ENCODE peak calls at places on chromosomes 5 and 9, in six cellular contexts. One of them, this sample, is unnamed.

GRCh38 chr5:173785866-173786265 is 102.3 kb upstream of the CPEB4 start:
- DNase-seq in hepatocyte: no peak
- DNase-seq in K562: no peak
- DNase-seq in PC-9: no peak
- DNase-seq in H1: no peak
- DNase-seq in HCT116: no peak
- DNase-seq in this sample: no peak

GRCh38 chr5:65262094-65262493 is 219.6 kb downstream of the ADAMTS6 start:
- DNase-seq in K562: peak
- DNase-seq in PC-9: no peak
- DNase-seq in HCT116: no peak
- DNase-seq in H1: no peak
- DNase-seq in hepatocyte: no peak
- DNase-seq in this sample: no peak

GRCh38 chr5:95261369-95262175 is 23.3 kb downstream of the MCTP1 start:
- DNase-seq in hepatocyte: peak
- DNase-seq in HCT116: no peak
- DNase-seq in PC-9: no peak
- DNase-seq in H1: no peak
- DNase-seq in K562: peak
- DNase-seq in this sample: peak

GRCh38 chr9:20662156-20662555 is 21.9 kb upstream of the FOCAD start:
- DNase-seq in K562: no peak
- DNase-seq in hepatocyte: no peak
- DNase-seq in HCT116: no peak
- DNase-seq in PC-9: no peak
- DNase-seq in H1: no peak
- DNase-seq in this sample: no peak

GRCh38 chr9:2933165-2934095 is 89.5 kb upstream of the PUM3 start:
- DNase-seq in hepatocyte: no peak
- DNase-seq in H1: no peak
- DNase-seq in K562: no peak
- DNase-seq in PC-9: no peak
- DNase-seq in HCT116: no peak
- DNase-seq in this sample: peak

GRCh38 chr9:127159949-127160610 is 37.6 kb upstream of the ANGPTL2 start:
- DNase-seq in H1: no peak
- DNase-seq in hepatocyte: no peak
- DNase-seq in PC-9: no peak
- DNase-seq in HCT116: no peak
- DNase-seq in K562: no peak
- DNase-seq in this sample: no peak

GRCh38 chr5:84378420-84378819 is 6.3 kb downstream of the EDIL3 start:
- DNase-seq in PC-9: no peak
- DNase-seq in H1: no peak
- DNase-seq in K562: no peak
- DNase-seq in hepatocyte: no peak
- DNase-seq in HCT116: no peak
- DNase-seq in this sample: no peak

GRCh38 chr5:145531038-145531734 is 304.0 kb downstream of the PRELID2 start:
- DNase-seq in H1: no peak
- DNase-seq in PC-9: peak
- DNase-seq in hepatocyte: peak
- DNase-seq in HCT116: peak
- DNase-seq in K562: no peak
- DNase-seq in this sample: no peak

GRCh38 chr5:139495644-139496435 is 13.3 kb upstream of the STING1 start:
- DNase-seq in K562: no peak
- DNase-seq in HCT116: no peak
- DNase-seq in hepatocyte: no peak
- DNase-seq in H1: no peak
- DNase-seq in PC-9: peak
- DNase-seq in this sample: no peak

GRCh38 chr5:147671365-147671764 is 111.2 kb downstream of the JAKMIP2 start:
- DNase-seq in H1: no peak
- DNase-seq in HCT116: no peak
- DNase-seq in PC-9: no peak
- DNase-seq in hepatocyte: peak
- DNase-seq in K562: no peak
- DNase-seq in this sample: no peak

GRCh38 chr5:56610093-56610698 is 205.2 kb upstream of the MAP3K1 start:
- DNase-seq in hepatocyte: no peak
- DNase-seq in H1: no peak
- DNase-seq in HCT116: no peak
- DNase-seq in K562: no peak
- DNase-seq in PC-9: no peak
- DNase-seq in this sample: no peak

GRCh38 chr5:94524841-94525697 is 93.3 kb downstream of the KIAA0825 start:
- DNase-seq in hepatocyte: peak
- DNase-seq in H1: no peak
- DNase-seq in K562: peak
- DNase-seq in PC-9: no peak
- DNase-seq in HCT116: peak
- DNase-seq in this sample: peak

GRCh38 chr5:87004101-87004500 is 263.6 kb upstream of the RASA1 start:
- DNase-seq in H1: no peak
- DNase-seq in K562: no peak
- DNase-seq in HCT116: no peak
- DNase-seq in hepatocyte: no peak
- DNase-seq in PC-9: no peak
- DNase-seq in this sample: no peak

DNA sequence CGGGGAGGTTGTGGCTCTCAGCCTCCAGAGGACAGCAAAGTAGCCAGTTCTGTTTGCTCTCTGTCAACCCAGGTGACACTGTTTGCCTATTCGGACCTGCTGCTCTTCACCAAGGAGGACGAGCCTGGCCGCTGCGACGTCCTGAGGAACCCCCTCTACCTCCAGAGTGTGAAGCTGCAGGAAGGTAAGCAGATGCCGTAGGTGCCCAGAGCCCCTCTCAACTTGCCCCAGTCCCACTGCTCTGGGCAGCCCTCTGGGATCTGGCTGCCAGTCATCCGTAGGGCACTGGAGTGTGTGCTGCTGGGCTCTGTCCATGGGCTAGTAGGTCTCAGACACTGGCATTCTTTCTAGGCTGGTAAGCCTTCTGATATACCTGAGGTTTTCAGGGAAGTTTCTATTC is 59.3 kb downstream of the RGS3 start:
- DNase-seq in K562: no peak
- DNase-seq in hepatocyte: no peak
- DNase-seq in HCT116: no peak
- DNase-seq in H1: no peak
- DNase-seq in PC-9: no peak
- DNase-seq in this sample: no peak
- H3K4me3 ChIP-seq in K562: no peak
- H3K4me3 ChIP-seq in hepatocyte: no peak
- H3K4me3 ChIP-seq in HCT116: no peak
- H3K4me3 ChIP-seq in H1: no peak
- H3K4me3 ChIP-seq in PC-9: no peak
- H3K4me3 ChIP-seq in this sample: no peak

DNA sequence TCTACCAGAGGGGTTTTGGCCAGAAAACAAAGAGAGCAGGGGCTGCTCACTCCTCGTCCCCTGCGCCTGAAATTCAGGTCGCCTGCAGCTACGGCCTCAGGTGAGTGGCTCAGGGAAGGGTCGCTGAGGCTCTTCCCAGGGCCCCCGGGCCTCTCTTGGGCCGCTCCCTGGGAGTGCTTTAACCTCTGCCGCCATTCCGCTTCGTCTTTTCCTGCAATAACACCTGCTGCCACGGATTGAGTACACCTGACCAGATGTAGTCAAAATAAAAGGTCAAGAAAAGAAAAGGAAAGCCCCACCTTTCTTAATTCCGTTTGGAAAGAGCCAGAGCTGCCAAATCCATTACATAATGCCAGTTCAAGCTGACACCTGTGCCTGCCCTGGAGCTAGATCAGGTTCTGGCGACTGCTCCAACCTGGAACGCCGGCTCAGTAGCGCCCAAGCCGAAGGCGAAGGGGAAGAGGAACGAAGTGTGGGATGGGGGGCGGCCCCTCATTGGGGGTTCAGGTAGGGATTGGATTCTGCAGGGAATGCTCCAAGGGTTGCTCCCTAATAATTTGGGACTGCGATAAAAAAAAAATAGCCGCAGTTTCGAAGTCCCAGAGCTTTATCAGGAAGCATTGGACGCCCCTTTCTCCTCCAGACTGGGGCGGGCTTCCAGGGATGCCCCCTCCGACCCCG is 193.9 kb downstream of the MEF2C start:
- DNase-seq in HCT116: no peak
- DNase-seq in PC-9: no peak
- DNase-seq in H1: no peak
- DNase-seq in hepatocyte: no peak
- DNase-seq in K562: no peak
- DNase-seq in this sample: peak
- TF ChIP-seq EZH2 in HCT116: no peak
- TF ChIP-seq EZH2 in PC-9: no peak
- TF ChIP-seq EZH2 in H1: peak
- TF ChIP-seq EZH2 in hepatocyte: peak
- TF ChIP-seq EZH2 in K562: no peak
- TF ChIP-seq EZH2 in this sample: peak

GRCh38 chr5:127810014-127810413 is 106.8 kb downstream of the CCDC192 start:
- DNase-seq in hepatocyte: no peak
- DNase-seq in K562: no peak
- DNase-seq in HCT116: no peak
- DNase-seq in H1: no peak
- DNase-seq in PC-9: no peak
- DNase-seq in this sample: peak
- H3K4me3 ChIP-seq in hepatocyte: no peak
- H3K4me3 ChIP-seq in K562: no peak
- H3K4me3 ChIP-seq in HCT116: no peak
- H3K4me3 ChIP-seq in H1: no peak
- H3K4me3 ChIP-seq in PC-9: no peak
- H3K4me3 ChIP-seq in this sample: no peak

GRCh38 chr5:135930029-135930948 is 24.5 kb downstream of the LECT2 start:
- DNase-seq in PC-9: no peak
- DNase-seq in hepatocyte: peak
- DNase-seq in H1: peak
- DNase-seq in HCT116: no peak
- DNase-seq in K562: no peak
- DNase-seq in this sample: peak

GRCh38 chr5:135934939-135935338 is 19.8 kb downstream of the LECT2 start:
- DNase-seq in H1: no peak
- DNase-seq in K562: no peak
- DNase-seq in PC-9: no peak
- DNase-seq in HCT116: no peak
- DNase-seq in hepatocyte: peak
- DNase-seq in this sample: no peak

DNA sequence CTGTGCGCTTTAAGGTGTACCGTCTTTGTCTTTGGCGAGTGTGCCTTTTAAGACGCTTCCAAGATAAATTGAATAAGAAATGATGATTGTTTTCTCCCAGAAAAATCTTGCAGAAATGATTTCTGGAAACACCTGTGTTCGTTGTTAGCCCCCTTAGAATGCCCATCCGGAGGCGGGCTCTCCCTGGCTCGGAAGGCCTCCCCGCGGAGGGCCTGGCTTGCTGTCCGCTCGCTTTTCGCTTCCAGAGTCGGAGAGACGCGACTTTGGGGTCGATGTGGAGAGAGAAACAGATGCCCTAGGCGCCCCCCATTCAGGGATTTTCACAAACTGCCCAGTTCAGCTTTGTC is 23.9 kb downstream of the LECT2 start:
- DNase-seq in PC-9: no peak
- DNase-seq in K562: no peak
- DNase-seq in HCT116: no peak
- DNase-seq in H1: no peak
- DNase-seq in hepatocyte: no peak
- DNase-seq in this sample: peak
- TF ChIP-seq EZH2 in PC-9: no peak
- TF ChIP-seq EZH2 in K562: no peak
- TF ChIP-seq EZH2 in HCT116: no peak
- TF ChIP-seq EZH2 in H1: peak
- TF ChIP-seq EZH2 in hepatocyte: no peak
- TF ChIP-seq EZH2 in this sample: no peak

DNA sequence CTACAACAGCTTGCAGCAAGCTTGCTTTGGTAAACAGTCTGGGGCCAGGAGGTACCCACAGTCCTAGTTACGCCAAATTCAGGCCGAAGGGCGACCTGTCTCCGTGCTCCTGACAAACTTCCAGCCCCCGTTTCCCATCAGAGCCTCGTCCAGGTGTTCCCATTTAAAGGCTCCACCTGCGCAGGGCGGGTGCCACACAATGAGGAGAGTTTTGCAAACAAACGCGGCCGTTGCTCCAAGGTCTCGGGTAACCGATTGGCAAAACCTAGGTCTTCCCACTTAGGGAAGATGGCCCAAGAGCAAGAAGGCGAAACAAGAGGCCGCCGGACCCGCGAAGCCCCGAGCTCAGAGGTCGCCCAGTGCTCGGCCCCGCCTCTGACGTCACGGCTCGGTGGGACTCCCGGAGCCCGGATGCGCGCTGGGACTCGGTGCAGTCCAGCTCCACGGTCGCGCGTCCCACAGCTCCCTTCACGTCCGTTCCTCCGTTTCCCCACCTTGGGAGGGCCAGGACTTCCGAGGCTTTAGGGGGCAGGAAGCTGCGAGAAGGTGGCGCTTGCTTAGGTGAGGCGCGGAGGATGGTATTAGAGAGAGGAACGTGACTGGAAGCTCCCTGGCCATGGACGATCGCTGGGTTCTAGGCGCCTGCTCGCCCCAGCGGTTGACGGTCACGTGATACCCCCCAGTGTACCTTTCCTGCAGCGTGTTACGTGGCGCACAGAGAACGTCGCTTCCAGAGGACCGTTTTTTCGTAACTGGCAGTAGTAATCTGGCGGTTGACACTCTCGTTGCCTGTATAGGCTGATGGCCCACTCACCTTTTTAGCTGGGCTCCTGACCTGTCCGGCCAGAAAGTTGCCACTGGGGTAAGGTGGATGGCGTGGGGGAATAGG is 41.8 kb upstream of the KDM4C start:
- DNase-seq in H1: no peak
- DNase-seq in hepatocyte: peak
- DNase-seq in HCT116: peak
- DNase-seq in K562: no peak
- DNase-seq in PC-9: peak
- DNase-seq in this sample: peak
- H3K4me3 ChIP-seq in H1: no peak
- H3K4me3 ChIP-seq in hepatocyte: no peak
- H3K4me3 ChIP-seq in HCT116: peak
- H3K4me3 ChIP-seq in K562: no peak
- H3K4me3 ChIP-seq in PC-9: peak
- H3K4me3 ChIP-seq in this sample: peak

This sample was measured in GM23338.